ENCODE peak calls at places on chromosome 12, in nine cellular contexts. W is endodermal cell; Q is uterus; L is right lobe of liver; D is BE2C; N is naive thymus-derived CD4-positive, alpha-beta T cell; S is prostate gland; Y is IMR-90; T is spleen. I is an unnamed sample.

GRCh38 chr12:95319694-95320331 is 102.2 kb downstream of the VEZT start:
- DNase-seq in D (no peak), Q (no peak), T (no peak), L (no peak), N (no peak), S (no peak), Y (peak; percentile 10), W (no peak), I (no peak)

GRCh38 chr12:103956515-103957027 is 9.1 kb upstream of the TDG start:
- DNase-seq in W (no peak), Q (no peak), N (peak; percentile 7), Y (no peak), S (no peak), T (no peak), D (no peak), L (no peak), I (no peak)

GRCh38 chr12:131852551-131853299 is 24.5 kb downstream of the MMP17 start:
- DNase-seq in Q (no peak), L (no peak), Y (peak; percentile 26), D (peak; percentile 12), W (peak; percentile 61), T (peak; percentile 71), S (no peak), N (no peak), I (no peak)

GRCh38 chr12:12561305-12562015 is 1.2 kb downstream of the DUSP16 start:
- DNase-seq in W (peak; percentile 86), D (peak; percentile 64), S (peak; percentile 41), N (peak; percentile 42), Q (peak; percentile 74), L (peak; percentile 72), T (peak; percentile 92), Y (peak; percentile 46), I (peak; percentile 68)

GRCh38 chr12:77161944-77162343 is 96.6 kb upstream of the E2F7 start:
- DNase-seq in Q (no peak), Y (no peak), N (no peak), S (no peak), L (no peak), T (no peak), W (peak; percentile 65), D (no peak), I (no peak)

GRCh38 chr12:32039341-32039740 is 67.3 kb upstream of the BICD1 start:
- DNase-seq in Q (peak; percentile 86), N (no peak), S (no peak), L (no peak), Y (peak; percentile 20), D (peak; percentile 35), W (peak; percentile 79), T (no peak), I (peak; percentile 4)

GRCh38 chr12:104025771-104026170 is 24.2 kb downstream of the GLT8D2 start:
- DNase-seq in W (no peak), L (no peak), Q (no peak), Y (no peak), S (no peak), T (no peak), N (no peak), D (no peak), I (no peak)

GRCh38 chr12:19245656-19246055 is 116.1 kb downstream of the PLEKHA5 start:
- DNase-seq in N (no peak), L (no peak), W (no peak), S (no peak), Q (no peak), T (no peak), Y (no peak), D (no peak), I (no peak)

GRCh38 chr12:16325426-16325825 is 22.0 kb upstream of the MGST1 start:
- DNase-seq in Q (no peak), T (no peak), S (no peak), L (no peak), D (no peak), W (no peak), N (no peak), Y (no peak), I (peak; percentile 49)

GRCh38 chr12:57735952-57736742 is 2.4 kb downstream of the AGAP2 start:
- DNase-seq in S (no peak), T (peak; percentile 58), Q (no peak), D (peak; percentile 72), N (no peak), Y (peak; percentile 37), W (peak; percentile 92), L (no peak), I (no peak)

GRCh38 chr12:16962889-16963288 is 356.9 kb upstream of the LMO3 start:
- DNase-seq in N (no peak), Q (no peak), W (no peak), T (no peak), Y (no peak), L (no peak), S (no peak), D (no peak), I (no peak)

GRCh38 chr12:132133952-132134652 is 10.0 kb downstream of the DDX51 start:
- DNase-seq in L (no peak), S (no peak), Q (no peak), D (peak; percentile 25), W (peak; percentile 74), N (no peak), Y (no peak), T (peak; percentile 69), I (no peak)

GRCh38 chr12:71158361-71158882 is 623 bp upstream of the TSPAN8 start:
- DNase-seq in N (no peak), Y (no peak), D (no peak), S (no peak), Q (no peak), L (no peak), T (no peak), W (no peak), I (no peak)

GRCh38 chr12:120847392-120848157 is 56.6 kb downstream of the SPPL3 start:
- DNase-seq in N (no peak), Y (no peak), W (no peak), T (no peak), S (no peak), D (no peak), L (no peak), Q (no peak), I (no peak)

GRCh38 chr12:83084516-83085234 is 398.0 kb downstream of the TMTC2 start:
- DNase-seq in S (no peak), Q (no peak), Y (no peak), D (no peak), L (no peak), N (no peak), T (no peak), W (no peak), I (no peak)

GRCh38 chr12:13000616-13000934 is 510 bp upstream of the HEBP1 start:
- DNase-seq in S (no peak), T (no peak), Y (no peak), N (no peak), W (no peak), D (no peak), L (no peak), Q (no peak), I (no peak)

GRCh38 chr12:122935318-122935717 is 30.9 kb downstream of the ABCB9 start:
- DNase-seq in Y (no peak), S (no peak), L (no peak), T (no peak), N (no peak), D (no peak), Q (no peak), W (no peak), I (no peak)
- H3K36me3 ChIP-seq in Y (no peaks in the 10 kb centered on the region), S (no peaks in the 10 kb centered on the region), L (no peaks in the 10 kb centered on the region), T (no peaks in the 10 kb centered on the region), N (peaks cover 5% of the 10 kb centered on the region), D (no peaks in the 10 kb centered on the region), Q (no peaks in the 10 kb centered on the region), W (no peaks in the 10 kb centered on the region), I (no peaks in the 10 kb centered on the region)

DNA sequence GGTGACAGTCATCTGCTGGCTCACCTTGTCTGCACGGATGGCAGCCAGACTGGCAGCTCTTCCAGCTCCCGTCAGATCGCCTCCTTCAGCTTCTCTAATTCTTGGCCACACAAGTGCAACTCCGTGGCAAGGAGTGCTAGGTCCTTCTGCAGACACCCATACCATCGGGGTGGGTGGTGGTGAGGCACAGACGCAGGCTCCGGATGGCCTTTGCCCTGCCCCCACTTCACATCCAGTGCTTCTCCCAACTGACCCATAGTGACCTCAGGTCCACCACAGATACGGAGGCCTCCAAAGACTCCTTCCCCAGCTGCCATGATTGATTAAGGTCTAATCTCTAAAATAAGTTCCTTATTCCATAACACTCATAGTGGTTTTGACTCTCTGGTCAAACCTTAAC is 19.9 kb upstream of the CD27 start:
- DNase-seq in Y (no peak), Q (no peak), T (no peak), S (no peak), D (no peak), W (no peak), L (peak; percentile 35), N (no peak), I (no peak)
- H3K4me3 ChIP-seq in Y (no peak overlapping the region), Q (no peak overlapping the region), T (no peak overlapping the region), S (no peak overlapping the region), D (no peak overlapping the region), W (no peak overlapping the region), L (no peak overlapping the region), N (no peak overlapping the region), I (no peak overlapping the region)

GRCh38 chr12:116009805-116010204 is 267.7 kb downstream of the MED13L start:
- DNase-seq in W (no peak), Y (no peak), S (no peak), T (no peak), L (no peak), N (no peak), D (no peak), Q (no peak), I (no peak)

GRCh38 chr12:116015525-116015924 is 262.0 kb downstream of the MED13L start:
- DNase-seq in N (peak; percentile 10), T (no peak), L (no peak), S (no peak), Q (no peak), D (no peak), W (no peak), Y (peak; percentile 68), I (no peak)

GRCh38 chr12:116010467-116010866 is 267.0 kb downstream of the MED13L start:
- DNase-seq in N (no peak), D (no peak), S (no peak), Y (no peak), L (no peak), T (no peak), W (no peak), Q (no peak), I (no peak)

GRCh38 chr12:116011217-116011616 is 266.3 kb downstream of the MED13L start:
- DNase-seq in T (no peak), N (no peak), L (no peak), D (no peak), Q (no peak), Y (no peak), W (no peak), S (no peak), I (no peak)

DNA sequence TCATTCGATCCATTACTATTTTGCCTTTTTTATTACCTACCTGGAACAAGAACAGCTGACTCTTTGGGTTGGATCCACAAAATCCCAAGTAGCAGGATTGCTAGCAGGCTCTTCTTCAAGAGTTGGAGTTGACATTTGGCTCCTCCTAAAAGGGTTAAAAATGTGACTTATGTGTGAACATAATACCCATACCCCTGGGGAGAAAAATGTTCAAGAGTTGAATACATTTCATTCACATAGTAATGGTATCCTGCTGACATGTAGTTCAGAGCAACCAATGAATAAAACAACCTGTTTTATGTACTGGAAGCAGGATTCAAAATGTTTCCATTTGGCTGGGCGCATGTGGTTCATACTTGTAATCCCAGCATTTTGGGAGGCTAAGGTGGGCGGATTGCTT is 264.7 kb downstream of the MED13L start:
- DNase-seq in L (no peak), Y (no peak), T (no peak), D (no peak), S (no peak), N (no peak), W (no peak), Q (no peak), I (no peak)
- H3K36me3 ChIP-seq in L (peaks cover 43% of the 10 kb centered on the region), Y (peaks cover 30% of the 10 kb centered on the region), T (peaks cover 95% of the 10 kb centered on the region), D (peaks cover 27% of the 10 kb centered on the region), S (no peaks in the 10 kb centered on the region), N (peaks cover 64% of the 10 kb centered on the region), W (peaks cover 88% of the 10 kb centered on the region), Q (no peaks in the 10 kb centered on the region), I (no peaks in the 10 kb centered on the region)

GRCh38 chr12:145369-145960 is 68.5 kb downstream of the SLC6A12 start:
- DNase-seq in S (no peak), D (no peak), T (no peak), W (no peak), Y (no peak), N (no peak), Q (no peak), L (peak; percentile 81), I (no peak)
- H3K4me3 ChIP-seq in S (no peak overlapping the region), D (no peak overlapping the region), T (no peak overlapping the region), W (no peak overlapping the region), Y (no peak overlapping the region), N (no peak overlapping the region), Q (no peak overlapping the region), L (no peak overlapping the region), I (no peak overlapping the region)